ENCODE peak calls at places on chromosomes 6 and 20, in ten cellular contexts. U is upper lobe of left lung, Y is prostate gland, A is sigmoid colon, M is stomach, S is spleen, V is vagina, Q is H1, O is GM12892, R is endothelial cell of umbilical vein. J is an unnamed sample.

GRCh38 chr20:33008336-33009213 is 1.1 kb downstream of the BPIFB2 start:
- DNase-seq in U (no peak), Y (no peak), A (no peak), M (no peak), S (peak), V (no peak), Q (no peak), O (no peak), R (no peak), J (no peak)

GRCh38 chr6:39054577-39055142 is 6.1 kb downstream of the GLP1R start:
- DNase-seq in U (no peak), Y (no peak), A (no peak), M (no peak), S (peak), V (no peak), Q (no peak), O (no peak), R (no peak), J (no peak)

GRCh38 chr6:22888147-22888831 is 318.9 kb downstream of the HDGFL1 start:
- DNase-seq in U (no peak), Y (no peak), A (no peak), M (no peak), S (no peak), V (no peak), Q (no peak), O (no peak), R (peak), J (no peak)

GRCh38 chr6:130409394-130410095 is 43.7 kb downstream of the TMEM200A start:
- DNase-seq in U (no peak), Y (no peak), A (no peak), M (no peak), S (no peak), V (no peak), Q (no peak), O (no peak), R (no peak), J (no peak)

GRCh38 chr20:433300-433975 is 25.3 kb downstream of the RBCK1 start:
- DNase-seq in U (no peak), Y (no peak), A (no peak), M (no peak), S (no peak), V (no peak), Q (no peak), O (peak), R (no peak), J (peak)

GRCh38 chr20:64237316-64237715 is 18.2 kb upstream of the PCMTD2 start:
- DNase-seq in U (no peak), Y (no peak), A (peak), M (no peak), S (peak), V (no peak), Q (no peak), O (no peak), R (no peak), J (no peak)

GRCh38 chr20:47300071-47300470 is 56.4 kb downstream of the ZMYND8 start:
- DNase-seq in U (no peak), Y (no peak), A (no peak), M (no peak), S (no peak), V (no peak), Q (no peak), O (no peak), R (no peak), J (no peak)

GRCh38 chr20:46077642-46078305 is 12.0 kb downstream of the NCOA5 start:
- DNase-seq in U (no peak), Y (no peak), A (no peak), M (no peak), S (no peak), V (no peak), Q (no peak), O (no peak), R (no peak), J (no peak)

GRCh38 chr6:138509371-138509770 is 10.1 kb upstream of the NHSL1 start:
- DNase-seq in U (peak), Y (peak), A (peak), M (peak), S (no peak), V (no peak), Q (no peak), O (no peak), R (peak), J (no peak)

GRCh38 chr6:14354919-14355572 is 237.5 kb downstream of the CD83 start:
- DNase-seq in U (peak), Y (peak), A (peak), M (peak), S (no peak), V (no peak), Q (no peak), O (no peak), R (no peak), J (no peak)

GRCh38 chr6:28258877-28259777 is at the start of gene NKAPL:
- DNase-seq in U (peak), Y (no peak), A (peak), M (peak), S (peak), V (no peak), Q (peak), O (no peak), R (peak), J (no peak)

GRCh38 chr6:84242265-84242664 is 14.8 kb upstream of the CEP162 start:
- DNase-seq in U (no peak), Y (no peak), A (no peak), M (no peak), S (no peak), V (no peak), Q (no peak), O (no peak), R (no peak), J (no peak)

GRCh38 chr6:125904871-125905270 is 51.7 kb upstream of the HINT3 start:
- DNase-seq in U (peak), Y (no peak), A (no peak), M (no peak), S (no peak), V (no peak), Q (no peak), O (no peak), R (no peak), J (no peak)

GRCh38 chr20:663315-664090 is 10.5 kb upstream of the SRXN1 start:
- DNase-seq in U (no peak), Y (no peak), A (no peak), M (no peak), S (peak), V (no peak), Q (peak), O (no peak), R (no peak), J (no peak)

GRCh38 chr6:47414517-47415167 is 62.9 kb upstream of the CD2AP start:
- DNase-seq in U (no peak), Y (peak), A (no peak), M (no peak), S (no peak), V (no peak), Q (no peak), O (no peak), R (peak), J (no peak)

GRCh38 chr6:118934461-118935330 is at the start of gene MCM9:
- DNase-seq in U (peak), Y (peak), A (peak), M (peak), S (peak), V (no peak), Q (peak), O (peak), R (peak), J (peak)
- TF ChIP-seq POLR2A in U (no peak), Y (peak), A (peak), M (no peak), S (peak), V (no peak), Q (peak), O (peak), R (peak), J (peak)

DNA sequence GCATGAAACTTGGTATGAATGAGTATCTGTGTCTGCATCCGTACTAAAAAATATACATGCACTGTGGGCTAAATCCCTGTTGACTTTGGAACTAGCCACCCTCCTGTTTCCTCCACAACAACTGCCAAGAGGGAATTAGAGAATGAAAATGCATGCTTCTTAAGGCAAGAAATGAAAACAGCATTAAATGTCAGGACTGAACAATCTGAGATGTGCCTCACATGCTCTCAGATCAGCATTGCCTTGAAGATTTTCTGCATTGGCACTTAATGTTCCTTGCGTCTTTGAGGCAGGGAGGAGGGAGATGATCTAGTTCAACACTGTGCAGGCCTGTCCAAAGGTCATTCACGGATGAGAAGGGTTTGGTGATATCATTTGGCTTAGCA is 47.7 kb upstream of the RIN2 start:
- DNase-seq in U (no peak), Y (no peak), A (no peak), M (no peak), S (no peak), V (no peak), Q (no peak), O (no peak), R (peak), J (no peak)
- TF ChIP-seq POLR2AphosphoS5 in U (no peak), Y (peak), A (no peak), M (no peak), S (no peak), V (no peak), Q (no peak), O (no peak), R (no peak), J (no peak)

GRCh38 chr6:31419842-31420241 is 16.4 kb downstream of the MICA start:
- DNase-seq in U (no peak), Y (no peak), A (no peak), M (no peak), S (no peak), V (peak), Q (peak), O (no peak), R (no peak), J (no peak)
- TF ChIP-seq POLR2A in U (no peak), Y (no peak), A (no peak), M (no peak), S (no peak), V (no peak), Q (no peak), O (no peak), R (no peak), J (no peak)

GRCh38 chr6:119243037-119243436 is 106.5 kb downstream of the MAN1A1 start:
- DNase-seq in U (no peak), Y (no peak), A (no peak), M (no peak), S (no peak), V (no peak), Q (no peak), O (no peak), R (no peak), J (no peak)

GRCh38 chr6:119243657-119244056 is 105.9 kb downstream of the MAN1A1 start:
- DNase-seq in U (no peak), Y (no peak), A (no peak), M (no peak), S (no peak), V (no peak), Q (no peak), O (no peak), R (no peak), J (no peak)

GRCh38 chr6:119241124-119241491 is 108.5 kb downstream of the MAN1A1 start:
- DNase-seq in U (no peak), Y (no peak), A (peak), M (no peak), S (no peak), V (no peak), Q (no peak), O (no peak), R (peak), J (no peak)

GRCh38 chr6:119240257-119241123 is 109.1 kb downstream of the MAN1A1 start:
- DNase-seq in U (no peak), Y (no peak), A (no peak), M (no peak), S (no peak), V (no peak), Q (no peak), O (no peak), R (no peak), J (no peak)

DNA sequence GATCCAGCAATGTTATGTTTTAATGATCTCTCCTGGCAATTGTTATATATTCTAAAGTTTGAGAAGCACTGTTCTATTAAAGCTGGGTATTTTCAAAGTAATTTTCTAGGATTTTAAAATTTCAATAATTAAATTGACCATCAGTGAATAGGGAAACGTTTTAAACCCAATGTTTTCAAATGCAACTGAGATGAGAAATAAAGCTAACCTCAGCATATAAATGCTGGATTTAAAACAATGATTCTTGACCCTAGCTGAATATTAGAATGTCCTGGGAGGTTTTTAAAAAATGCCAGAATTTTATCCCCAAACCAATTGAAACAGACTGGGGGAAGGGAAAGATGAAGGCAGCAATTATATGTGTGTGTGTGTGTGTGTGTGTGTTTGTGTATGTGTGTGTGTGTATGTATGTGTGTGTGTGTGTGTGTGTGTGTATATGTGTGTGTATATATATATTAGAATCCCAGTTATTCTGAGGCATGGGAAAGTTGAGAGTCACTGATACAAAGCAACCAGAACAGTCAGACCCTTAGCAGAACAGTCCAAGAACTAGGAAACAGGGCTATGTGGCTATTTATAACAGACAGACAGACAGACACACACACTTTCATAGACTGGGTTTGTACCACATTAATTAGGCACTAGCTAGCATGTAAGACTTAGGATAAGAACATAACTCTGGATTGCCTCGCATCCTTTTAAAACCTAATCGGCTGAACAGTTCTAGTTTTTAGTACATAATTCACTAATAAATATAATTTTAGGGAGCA is 107.8 kb downstream of the MAN1A1 start:
- DNase-seq in U (no peak), Y (no peak), A (no peak), M (no peak), S (no peak), V (no peak), Q (no peak), O (no peak), R (no peak), J (no peak)
- TF ChIP-seq POLR2AphosphoS5 in U (no peak), Y (no peak), A (no peak), M (no peak), S (no peak), V (no peak), Q (no peak), O (no peak), R (no peak), J (no peak)

GRCh38 chr6:34392497-34393190 is at the start of gene NUDT3:
- DNase-seq in U (peak), Y (peak), A (peak), M (peak), S (peak), V (no peak), Q (peak), O (peak), R (peak), J (peak)
- TF ChIP-seq POLR2A in U (no peak), Y (peak), A (no peak), M (no peak), S (peak), V (no peak), Q (no peak), O (peak), R (peak), J (peak)

J was measured in GM12891.